ENCODE peak calls at places on chromosomes 12 and 14, in four cellular contexts. K is A549, P is SK-N-SH, O is HepG2. U is an unnamed sample.

GRCh38 chr14:102162488-102162887 is 22.8 kb downstream of the WDR20 start:
- DNase-seq in K (no peak), P (no peak), O (no peak), U (no peak)

GRCh38 chr14:59271734-59272133 is 83.3 kb downstream of the DAAM1 start:
- DNase-seq in K (no peak), P (no peak), O (no peak), U (no peak)

GRCh38 chr12:113365639-113366395 is 7.4 kb downstream of the PLBD2 start:
- DNase-seq in K (no peak), P (no peak), O (no peak), U (no peak)

GRCh38 chr12:96136129-96136528 is 58.0 kb upstream of the ELK3 start:
- DNase-seq in K (no peak), P (no peak), O (no peak), U (no peak)

GRCh38 chr14:67645414-67645813 is 25.7 kb downstream of the ARG2 start:
- DNase-seq in K (no peak), P (no peak), O (no peak), U (no peak)

GRCh38 chr12:53063708-53064612 is 14.1 kb downstream of the TNS2 start:
- DNase-seq in K (no peak), P (no peak), O (no peak), U (no peak)

GRCh38 chr14:59582161-59582560 is 5.5 kb upstream of the CCDC175 start:
- DNase-seq in K (no peak), P (no peak), O (no peak), U (no peak)

GRCh38 chr12:119354187-119354586 is 19.7 kb downstream of the CCDC60 start:
- DNase-seq in K (no peak), P (peak), O (no peak), U (no peak)

GRCh38 chr12:121668750-121669524 is 517 bp downstream of the MORN3 start:
- DNase-seq in K (peak), P (peak), O (peak), U (no peak)

GRCh38 chr12:44748950-44749468 is 127.1 kb downstream of the NELL2 start:
- DNase-seq in K (no peak), P (no peak), O (no peak), U (no peak)

GRCh38 chr14:29352681-29353080 is 575.0 kb downstream of the PRKD1 start:
- DNase-seq in K (no peak), P (no peak), O (no peak), U (no peak)

GRCh38 chr12:85155791-85156190 is 119.6 kb downstream of the LRRIQ1 start:
- DNase-seq in K (peak), P (peak), O (peak), U (no peak)

GRCh38 chr12:57894577-57895292 is 46.6 kb upstream of the ATP23 start:
- DNase-seq in K (no peak), P (no peak), O (no peak), U (no peak)

GRCh38 chr12:12736759-12737676 is 19.9 kb downstream of the CDKN1B start:
- DNase-seq in K (peak), P (peak), O (no peak), U (peak)

DNA sequence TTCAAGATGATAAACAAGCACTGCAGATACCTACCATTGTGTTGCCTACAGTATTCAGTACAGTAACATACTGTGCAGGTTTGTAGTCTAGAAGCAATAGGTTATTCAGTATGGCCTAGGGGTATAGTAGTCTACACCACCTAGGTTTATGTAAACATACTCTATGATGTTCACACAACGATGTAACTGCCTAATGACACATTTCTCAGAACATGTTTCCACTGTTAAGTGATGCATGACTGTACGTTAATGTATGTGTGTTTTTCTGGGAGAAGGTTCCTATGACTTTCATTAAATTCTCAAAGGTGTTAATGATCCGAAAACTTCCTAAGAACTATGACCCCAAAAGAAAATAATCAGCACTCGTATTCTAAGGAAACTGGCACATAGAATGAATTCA is 20.9 kb upstream of the CALM1 start:
- DNase-seq in K (no peak), P (no peak), O (no peak), U (no peak)
- TF ChIP-seq PBX3 in K (no peak), P (no peak), O (no peak), U (no peak)

GRCh38 chr12:112256780-112257179 is 125.5 kb downstream of the HECTD4 start:
- DNase-seq in K (no peak), P (no peak), O (no peak), U (no peak)

GRCh38 chr12:112252184-112252583 is 126.8 kb downstream of the TRAFD1 start:
- DNase-seq in K (no peak), P (no peak), O (no peak), U (no peak)
- TF ChIP-seq PBX3 in K (no peak), P (no peak), O (no peak), U (no peak)

GRCh38 chr12:2811791-2812190 is 677 bp upstream of the ITFG2 start:
- DNase-seq in K (no peak), P (no peak), O (no peak), U (no peak)
- TF ChIP-seq PBX3 in K (no peak), P (no peak), O (no peak), U (no peak)

GRCh38 chr14:55352201-55352600 is 59.4 kb downstream of the ATG14 start:
- DNase-seq in K (no peak), P (no peak), O (no peak), U (no peak)
- TF ChIP-seq PBX3 in K (no peak), P (no peak), O (no peak), U (no peak)

U was measured in GM12878.